ENCODE peak calls at places on chromosomes 6 and 20, in four cellular contexts. C, F, J and D are unnamed samples.

GRCh38 chr20:7708112-7708511 is 232.1 kb downstream of the HAO1 start:
- DNase-seq in J (no peak), F (no peak), C (no peak), D (no peak)

GRCh38 chr6:110097443-110097842 is 82.0 kb downstream of the WASF1 start:
- DNase-seq in F (no peak), C (no peak), J (no peak), D (no peak)

GRCh38 chr20:226958-227357 is at the start of gene DEFB129:
- DNase-seq in C (no peak), J (no peak), F (no peak), D (no peak)

GRCh38 chr6:113560908-113561307 is 296.2 kb upstream of the MARCKS start:
- DNase-seq in F (no peak), C (no peak), J (no peak), D (no peak)

GRCh38 chr6:23537828-23538227 is 588.2 kb upstream of the NRSN1 start:
- DNase-seq in C (no peak), F (no peak), J (no peak), D (no peak)

GRCh38 chr6:117601811-117602150 is 530 bp downstream of the GOPC start:
- DNase-seq in J (no peak), F (no peak), C (no peak), D (no peak)

GRCh38 chr20:62905536-62906117 is 20.7 kb downstream of the DIDO1 start:
- DNase-seq in F (no peak), C (no peak), J (no peak), D (no peak)

GRCh38 chr20:8545212-8545611 is 413.1 kb downstream of the PLCB1 start:
- DNase-seq in C (no peak), J (no peak), F (no peak), D (no peak)

GRCh38 chr20:6558361-6558760 is 209.1 kb upstream of the BMP2 start:
- DNase-seq in C (no peak), F (no peak), J (peak), D (no peak)

GRCh38 chr20:10137032-10137431 is 81.6 kb upstream of the SNAP25 start:
- DNase-seq in J (no peak), F (no peak), C (no peak), D (no peak)

GRCh38 chr20:24096256-24096655 is 107.7 kb upstream of the GGTLC1 start:
- DNase-seq in J (no peak), F (no peak), C (no peak), D (no peak)

GRCh38 chr6:131958551-131959470 is 7.6 kb upstream of the CCN2 start:
- DNase-seq in C (no peak), J (peak), F (no peak), D (no peak)

GRCh38 chr20:40607927-40608326 is 81.1 kb downstream of the MAFB start:
- DNase-seq in C (no peak), F (no peak), J (no peak), D (no peak)

GRCh38 chr6:93779086-93779858 is 359.9 kb upstream of the EPHA7 start:
- DNase-seq in F (no peak), C (no peak), J (no peak), D (no peak)

GRCh38 chr20:24587384-24588046 is 118.1 kb downstream of the SYNDIG1 start:
- DNase-seq in J (no peak), F (no peak), C (no peak), D (no peak)

GRCh38 chr6:39599996-39600395 is 125.2 kb downstream of the KIF6 start:
- DNase-seq in J (no peak), C (no peak), F (no peak), D (no peak)

GRCh38 chr20:6489361-6490154 is 277.9 kb upstream of the BMP2 start:
- DNase-seq in J (peak), C (no peak), F (no peak), D (no peak)

DNA sequence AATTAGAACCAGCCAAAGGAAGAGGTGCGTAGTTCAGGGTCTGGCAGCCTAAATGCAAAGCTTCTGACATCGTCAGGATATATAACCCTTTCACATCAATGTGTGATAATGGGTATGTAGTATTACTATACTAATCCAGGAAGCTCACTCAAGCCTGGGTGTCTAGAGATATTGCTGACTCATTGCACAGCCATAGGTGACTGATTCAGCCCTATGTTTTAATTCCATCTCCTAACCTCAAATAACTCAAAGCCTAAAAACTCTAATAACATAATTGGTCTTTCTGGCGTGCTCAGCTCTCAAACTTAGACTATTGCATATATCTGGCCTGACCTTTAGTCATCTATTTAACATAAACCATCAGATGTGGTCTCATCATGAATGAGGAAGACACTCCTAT is 658.4 kb downstream of the TBC1D32 start:
- DNase-seq in C (no peak), J (no peak), F (no peak), D (no peak)
- TF ChIP-seq FOXM1 in C (no peak), J (no peak), F (no peak), D (no peak)

DNA sequence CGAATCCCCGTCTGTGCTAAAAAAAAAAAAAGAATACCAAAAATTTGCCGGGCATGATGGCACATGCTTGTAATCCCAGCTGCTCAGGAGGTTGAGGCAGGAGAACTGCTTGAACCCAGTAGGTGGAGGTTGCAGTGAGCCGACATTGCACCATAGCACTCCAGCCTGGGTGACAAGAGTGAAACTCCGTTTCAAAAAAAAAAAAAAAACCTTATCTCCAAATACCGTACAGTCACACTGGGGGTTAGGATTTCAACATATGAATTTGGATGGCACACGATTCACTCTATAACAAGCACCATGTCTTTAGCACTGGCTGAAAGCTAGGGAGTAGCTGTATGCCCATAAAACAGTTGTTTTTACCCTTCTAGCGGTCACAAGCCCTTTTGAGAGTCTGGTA is 3.8 kb downstream of the SMIM13 start:
- DNase-seq in C (no peak), F (no peak), J (no peak), D (no peak)
- TF ChIP-seq SP1 in C (no peak), F (no peak), J (no peak), D (no peak)

GRCh38 chr20:36018208-36018988 is 50.0 kb downstream of the CNBD2 start:
- DNase-seq in F (no peak), J (peak), C (no peak), D (no peak)

GRCh38 chr20:36015806-36016401 is 47.5 kb downstream of the CNBD2 start:
- DNase-seq in C (no peak), J (no peak), F (no peak), D (no peak)

DNA sequence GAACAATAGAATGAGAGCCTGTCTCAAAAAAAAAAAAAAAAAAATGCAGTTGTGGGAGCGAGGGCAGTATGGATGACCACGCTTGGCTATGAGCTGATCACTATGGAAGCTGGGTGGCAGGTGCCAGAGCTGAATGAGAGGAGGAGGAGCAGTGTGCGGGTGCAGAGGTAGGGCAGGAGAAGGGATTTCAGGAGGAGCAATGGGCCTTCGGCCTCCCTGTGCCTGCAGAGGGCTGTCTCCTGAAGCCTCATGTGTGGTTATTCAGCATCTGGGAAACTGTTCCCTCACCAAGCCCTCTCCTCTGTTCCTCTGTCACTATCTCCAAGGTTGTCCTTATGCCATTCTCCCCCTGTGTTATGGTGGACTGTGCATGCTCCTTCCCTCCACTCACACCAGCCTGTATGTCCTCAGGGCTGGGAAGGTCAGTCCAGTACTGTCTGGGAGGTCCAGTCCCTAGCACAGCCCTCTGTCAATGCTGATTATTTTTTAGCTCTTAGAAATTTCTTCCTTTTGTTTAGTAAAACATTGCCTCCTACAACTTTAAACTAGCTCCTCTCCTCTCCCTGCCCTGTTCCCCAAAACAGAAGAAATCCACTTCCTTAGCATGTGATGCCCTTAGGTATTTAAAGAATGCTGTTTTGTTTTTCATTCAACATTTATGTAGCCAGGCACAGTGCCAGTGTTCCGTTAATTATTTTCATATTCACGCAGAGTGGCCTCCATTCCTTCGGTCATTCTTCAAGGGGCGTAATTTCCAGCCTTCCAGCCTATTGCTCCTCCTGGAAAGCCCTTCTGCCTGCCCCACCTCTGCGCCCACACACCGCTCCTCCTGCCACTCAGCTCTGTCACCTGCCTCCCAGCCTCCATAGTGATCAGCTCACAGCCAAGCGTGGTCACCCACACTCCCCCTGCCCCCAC is 48.9 kb downstream of the CNBD2 start:
- DNase-seq in F (no peak), J (no peak), C (no peak), D (no peak)
- TF ChIP-seq BHLHE40 in F (no peak), J (no peak), C (no peak), D (no peak)

GRCh38 chr6:6806793-6807518 is 218.4 kb downstream of the LY86 start:
- DNase-seq in F (no peak), C (peak), J (no peak), D (no peak)

GRCh38 chr6:6811151-6812002 is 222.9 kb downstream of the LY86 start:
- DNase-seq in F (no peak), J (peak), C (no peak), D (no peak)

GRCh38 chr6:6810727-6811126 is 222.2 kb downstream of the LY86 start:
- DNase-seq in F (no peak), J (no peak), C (no peak), D (no peak)

GRCh38 chr6:6808915-6809314 is 220.4 kb downstream of the LY86 start:
- DNase-seq in F (no peak), J (no peak), C (no peak), D (no peak)

DNA sequence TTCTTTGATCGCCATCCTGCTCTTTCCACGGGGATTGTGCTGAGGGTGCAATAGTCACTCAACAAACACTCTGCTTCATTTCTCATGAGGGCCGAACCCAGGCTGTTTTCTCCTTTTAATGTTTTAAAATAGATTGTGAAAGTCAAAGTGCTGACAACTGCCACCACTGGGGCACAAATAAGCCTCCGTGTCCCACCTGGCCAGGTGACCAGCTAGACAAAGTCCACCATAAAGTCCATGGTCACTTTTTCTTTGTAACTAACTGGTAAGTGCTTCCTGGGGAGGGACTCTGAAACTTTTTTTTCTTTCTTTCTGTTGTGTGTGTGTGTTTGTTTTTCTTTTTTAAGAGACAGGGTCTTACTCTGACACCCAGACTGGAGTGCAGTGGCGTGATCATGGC is 219.8 kb downstream of the LY86 start:
- DNase-seq in F (no peak), C (no peak), J (no peak), D (no peak)
- TF ChIP-seq FOXM1 in F (no peak), C (no peak), J (no peak), D (no peak)

GRCh38 chr6:15586528-15586927 is 76.3 kb downstream of the DTNBP1 start:
- DNase-seq in J (no peak), F (no peak), C (no peak), D (no peak)
- TF ChIP-seq SP1 in J (no peak), F (no peak), C (no peak), D (no peak)

GRCh38 chr20:63943007-63943807 is 13.0 kb downstream of the UCKL1 start:
- DNase-seq in F (no peak), C (no peak), J (no peak), D (no peak)

GRCh38 chr20:63941282-63942060 is 14.7 kb downstream of the UCKL1 start:
- DNase-seq in F (no peak), J (no peak), C (peak), D (peak)

GRCh38 chr20:63940472-63941266 is 15.5 kb downstream of the UCKL1 start:
- DNase-seq in F (no peak), C (no peak), J (no peak), D (no peak)

GRCh38 chr20:63943808-63944077 is 12.5 kb downstream of the UCKL1 start:
- DNase-seq in F (no peak), J (no peak), C (no peak), D (no peak)

GRCh38 chr20:63942250-63943006 is 13.8 kb downstream of the UCKL1 start:
- DNase-seq in F (no peak), C (peak), J (no peak), D (peak)
- TF ChIP-seq BHLHE40 in F (no peak), C (no peak), J (no peak), D (no peak)

GRCh38 chr6:15106958-15107643 is 138.8 kb upstream of the JARID2 start:
- DNase-seq in F (no peak), J (no peak), C (peak), D (no peak)
- TF ChIP-seq FOXM1 in F (no peak), J (no peak), C (peak), D (no peak)

DNA sequence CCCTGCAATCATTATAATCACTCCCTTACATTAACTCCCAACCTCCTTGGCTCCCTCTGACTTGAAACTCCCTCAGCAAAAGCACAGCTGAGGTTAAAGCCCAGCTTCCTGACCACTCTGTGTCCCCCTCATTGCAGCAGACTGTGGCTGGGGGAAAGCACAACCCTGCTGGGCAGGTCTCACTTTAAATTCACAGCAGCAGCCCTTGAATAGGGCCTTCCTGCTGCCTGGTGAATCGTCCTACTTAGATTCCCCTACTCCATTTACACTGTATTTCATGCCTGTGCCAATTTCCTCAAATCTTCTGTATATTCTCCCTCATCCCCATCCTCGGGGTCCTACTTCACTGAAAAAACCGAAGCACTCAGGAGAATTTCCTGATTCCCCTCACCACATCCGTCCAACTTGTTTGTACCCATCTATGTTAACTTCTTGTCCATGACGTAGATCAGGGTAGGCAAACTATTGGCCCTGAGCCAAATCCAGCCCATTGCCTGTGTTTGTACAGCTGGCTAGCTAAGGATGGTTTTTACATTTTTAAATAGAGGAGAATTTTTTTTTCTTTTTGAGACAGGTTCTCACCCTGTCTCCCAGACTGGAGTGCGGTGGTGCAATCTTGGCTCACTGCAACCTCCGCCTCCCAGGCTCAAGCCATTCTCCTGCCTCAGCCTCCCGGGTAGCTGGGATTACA is 31.5 kb upstream of the GCM1 start:
- DNase-seq in F (no peak), J (no peak), C (no peak), D (no peak)
- TF ChIP-seq SP1 in F (no peak), J (no peak), C (no peak), D (no peak)

GRCh38 chr6:3427740-3428085 is 29.1 kb downstream of the SLC22A23 start:
- DNase-seq in C (no peak), F (no peak), J (no peak), D (no peak)
- TF ChIP-seq BHLHE40 in C (no peak), F (no peak), J (no peak), D (no peak)

GRCh38 chr6:33685411-33686224 is 25.9 kb downstream of the UQCC2 start:
- DNase-seq in J (no peak), F (no peak), C (no peak), D (no peak)
- TF ChIP-seq FOXM1 in J (no peak), F (no peak), C (no peak), D (no peak)